ENCODE peak calls at places on chromosomes 5 and 9, in nine cellular contexts. Q is endodermal cell; S is right atrium auricular region; A is PC-3; O is pancreas; V is HCT116; F is PC-9; I is H9; T is CD4-positive, alpha-beta T cell. W is an unnamed sample. For H3K27me3, the result is how much of the 10 kb centered on the place peaks cover.

GRCh38 chr5:75617746-75618352 is 6.6 kb downstream of the ANKDD1B start:
- DNase-seq in Q (no peak), S (no peak), A (no peak), O (no peak), V (no peak), F (no peak), I (no peak), T (no peak), W (no peak)

GRCh38 chr5:91384671-91385430 is 1.7 kb upstream of the ARRDC3 start:
- DNase-seq in Q (peak), S (no peak), A (peak), O (peak), V (peak), F (peak), I (no peak), T (peak), W (peak)

GRCh38 chr5:150325426-150325825 is 22.7 kb upstream of the ARSI start:
- DNase-seq in Q (no peak), S (no peak), A (no peak), O (no peak), V (no peak), F (no peak), I (no peak), T (no peak), W (no peak)

GRCh38 chr5:126395198-126395597 is 28.0 kb upstream of the GRAMD2B start:
- DNase-seq in Q (peak), S (no peak), A (no peak), O (no peak), V (no peak), F (no peak), I (no peak), T (no peak), W (no peak)

GRCh38 chr5:66174338-66174737 is 30.2 kb downstream of the SREK1 start:
- DNase-seq in Q (no peak), S (no peak), A (peak), O (no peak), V (no peak), F (no peak), I (no peak), T (no peak), W (no peak)

GRCh38 chr9:137077010-137077747 is at the start of gene UAP1L1:
- DNase-seq in Q (peak), S (peak), A (peak), O (peak), V (no peak), F (peak), I (peak), T (peak), W (peak)

GRCh38 chr9:124468061-124468740 is 17.9 kb downstream of the ADGRD2 start:
- DNase-seq in Q (no peak), S (no peak), A (no peak), O (no peak), V (no peak), F (no peak), I (no peak), T (no peak), W (no peak)

GRCh38 chr9:18473551-18474279 is at the start of gene ADAMTSL1:
- DNase-seq in Q (peak), S (no peak), A (no peak), O (peak), V (no peak), F (no peak), I (peak), T (no peak), W (no peak)

GRCh38 chr5:134093351-134093750 is 21.1 kb upstream of the TCF7 start:
- DNase-seq in Q (no peak), S (no peak), A (no peak), O (no peak), V (no peak), F (no peak), I (no peak), T (no peak), W (no peak)

GRCh38 chr5:72353046-72353445 is 32.9 kb downstream of the PTCD2 start:
- DNase-seq in Q (no peak), S (no peak), A (peak), O (no peak), V (no peak), F (no peak), I (no peak), T (no peak), W (no peak)

GRCh38 chr9:16069671-16070586 is 517.1 kb downstream of the CCDC171 start:
- DNase-seq in Q (no peak), S (no peak), A (no peak), O (no peak), V (no peak), F (no peak), I (no peak), T (no peak), W (no peak)

GRCh38 chr9:13648068-13648467 is 368.6 kb upstream of the MPDZ start:
- DNase-seq in Q (no peak), S (no peak), A (no peak), O (no peak), V (no peak), F (no peak), I (no peak), T (no peak), W (no peak)

GRCh38 chr9:112361602-112362001 is 18.3 kb upstream of the HSDL2 start:
- DNase-seq in Q (no peak), S (no peak), A (peak), O (no peak), V (peak), F (no peak), I (no peak), T (no peak), W (no peak)

GRCh38 chr9:84750152-84750865 is 80.8 kb downstream of the NTRK2 start:
- DNase-seq in Q (no peak), S (no peak), A (no peak), O (no peak), V (no peak), F (no peak), I (no peak), T (no peak), W (no peak)

GRCh38 chr9:134644715-134645606 is 3.4 kb downstream of the COL5A1 start:
- DNase-seq in Q (no peak), S (peak), A (peak), O (peak), V (no peak), F (peak), I (no peak), T (no peak), W (no peak)

GRCh38 chr5:120017523-120017922 is 388.2 kb downstream of the FAM170A start:
- DNase-seq in Q (no peak), S (no peak), A (no peak), O (no peak), V (no peak), F (no peak), I (no peak), T (no peak), W (no peak)

GRCh38 chr5:149367249-149367971 is 9.6 kb downstream of the PCYOX1L start:
- DNase-seq in Q (peak), S (no peak), A (peak), O (peak), V (peak), F (peak), I (peak), T (peak), W (no peak)

GRCh38 chr5:68251386-68251785 is 35.8 kb downstream of the PIK3R1 start:
- DNase-seq in Q (peak), S (no peak), A (no peak), O (no peak), V (no peak), F (no peak), I (no peak), T (peak), W (no peak)

GRCh38 chr9:2015581-2016410 is 649 bp downstream of the SMARCA2 start:
- DNase-seq in Q (peak), S (peak), A (peak), O (peak), V (no peak), F (peak), I (peak), T (peak), W (peak)

GRCh38 chr5:179620703-179621350 is 2.6 kb downstream of the HNRNPH1 start:
- DNase-seq in Q (no peak), S (no peak), A (no peak), O (no peak), V (no peak), F (no peak), I (no peak), T (no peak), W (no peak)

GRCh38 chr5:179621551-179621971 is 1.9 kb downstream of the HNRNPH1 start:
- DNase-seq in Q (no peak), S (no peak), A (no peak), O (no peak), V (no peak), F (no peak), I (no peak), T (no peak), W (peak)

GRCh38 chr5:179623906-179624741 is 653 bp upstream of the HNRNPH1 start:
- DNase-seq in Q (peak), S (peak), A (peak), O (no peak), V (no peak), F (peak), I (no peak), T (peak), W (no peak)

GRCh38 chr5:179624841-179625271 is 1.4 kb upstream of the HNRNPH1 start:
- DNase-seq in Q (peak), S (no peak), A (no peak), O (no peak), V (no peak), F (no peak), I (peak), T (no peak), W (no peak)

DNA sequence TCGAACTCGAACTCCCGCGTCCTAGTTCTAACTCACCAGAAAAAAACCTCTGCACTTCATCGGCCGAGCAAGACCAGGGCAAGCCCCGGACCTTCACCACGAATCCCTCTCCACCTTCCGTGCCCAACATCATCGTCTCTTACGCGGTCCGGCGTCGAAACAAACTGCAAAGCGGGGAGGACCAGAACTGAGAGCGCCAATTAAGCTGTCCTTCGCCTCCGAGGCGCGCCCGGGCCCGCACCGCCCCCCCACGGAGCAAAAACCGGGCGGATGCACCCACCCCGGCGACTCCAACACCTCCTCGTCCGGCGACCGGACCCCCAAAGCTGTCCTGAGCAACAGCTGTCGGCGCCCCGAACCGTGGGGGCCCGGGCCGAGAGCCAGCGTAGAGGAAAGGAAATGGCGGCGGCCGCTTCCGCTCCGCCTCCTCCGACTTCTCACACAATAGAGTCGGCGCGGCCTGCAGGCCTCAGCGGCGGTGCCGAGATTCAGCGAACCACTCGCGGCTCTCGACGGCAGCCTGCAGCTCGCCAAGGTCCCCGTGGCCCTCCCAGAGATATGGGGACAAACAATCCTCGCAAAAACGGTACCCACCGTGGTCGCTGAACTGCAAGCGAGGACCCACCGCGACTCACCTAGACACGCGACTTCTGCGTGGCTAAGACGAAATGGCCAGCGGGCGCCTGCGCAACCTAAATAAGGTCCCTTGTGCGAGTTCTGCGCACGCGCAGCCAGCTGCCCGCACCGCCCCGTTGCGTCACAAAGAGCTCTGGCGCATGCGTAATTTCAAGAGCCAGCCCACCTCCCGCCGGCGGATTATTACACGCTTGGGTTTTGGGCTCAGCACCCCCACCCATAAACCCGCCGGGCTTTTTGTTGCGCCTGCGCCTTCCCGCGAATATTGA is at the start of gene HNRNPH1:
- DNase-seq in Q (peak), S (peak), A (peak), O (peak), V (peak), F (peak), I (peak), T (peak), W (peak)
- TF ChIP-seq CTCF in Q (no peak), S (no peak), A (no peak), O (no peak), V (no peak), F (peak), I (no peak), T (no peak), W (no peak)

GRCh38 chr5:158879993-158880392 is 219.7 kb downstream of the EBF1 start:
- DNase-seq in Q (no peak), S (no peak), A (no peak), O (no peak), V (no peak), F (no peak), I (no peak), T (no peak), W (no peak)
- H3K27ac ChIP-seq in Q (peak), S (no peak), A (no peak), O (no peak), V (no peak), F (no peak), I (no peak), T (no peak), W (no peak)

GRCh38 chr9:113687107-113687679 is 188.9 kb upstream of the ZNF618 start:
- DNase-seq in Q (no peak), S (no peak), A (no peak), O (no peak), V (no peak), F (no peak), I (no peak), T (no peak), W (no peak)
- H3K27me3 ChIP-seq in Q (half or more), S (under half), A (under half), O (under half), V (under half), F (half or more), I (under half), T (under half), W (under half)

DNA sequence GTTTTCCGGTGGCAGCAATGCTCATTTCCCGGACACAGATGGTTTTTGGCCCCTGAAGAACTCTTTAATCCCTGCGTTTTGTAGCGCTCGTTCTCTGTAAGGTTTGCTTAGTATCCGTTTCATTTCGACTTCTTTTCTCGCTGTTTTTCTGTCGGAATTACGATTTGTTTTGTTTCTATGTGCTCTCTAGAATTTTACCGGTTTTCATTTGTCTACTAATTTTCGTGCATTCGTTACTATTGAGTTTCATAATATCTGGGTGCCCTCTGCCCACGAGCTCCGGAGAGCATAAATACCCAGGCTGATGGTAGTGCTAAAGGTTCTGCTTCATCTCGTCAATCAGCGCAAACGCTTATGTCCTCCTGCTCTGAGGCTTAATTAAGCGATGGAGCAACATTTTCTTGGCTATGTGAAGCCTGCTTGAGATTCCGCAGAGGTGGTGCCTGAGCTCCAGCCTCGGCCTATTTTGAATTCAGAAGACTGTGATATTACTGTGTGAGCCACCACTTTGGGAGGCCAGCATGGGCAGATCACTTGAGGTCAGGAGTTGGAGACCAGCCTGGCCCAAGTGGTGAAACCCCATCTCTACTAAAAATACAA is 44.9 kb downstream of the ANXA2R start:
- DNase-seq in Q (no peak), S (no peak), A (no peak), O (no peak), V (no peak), F (no peak), I (no peak), T (no peak), W (no peak)
- TF ChIP-seq CTCF in Q (peak), S (peak), A (no peak), O (no peak), V (no peak), F (no peak), I (no peak), T (no peak), W (peak)

DNA sequence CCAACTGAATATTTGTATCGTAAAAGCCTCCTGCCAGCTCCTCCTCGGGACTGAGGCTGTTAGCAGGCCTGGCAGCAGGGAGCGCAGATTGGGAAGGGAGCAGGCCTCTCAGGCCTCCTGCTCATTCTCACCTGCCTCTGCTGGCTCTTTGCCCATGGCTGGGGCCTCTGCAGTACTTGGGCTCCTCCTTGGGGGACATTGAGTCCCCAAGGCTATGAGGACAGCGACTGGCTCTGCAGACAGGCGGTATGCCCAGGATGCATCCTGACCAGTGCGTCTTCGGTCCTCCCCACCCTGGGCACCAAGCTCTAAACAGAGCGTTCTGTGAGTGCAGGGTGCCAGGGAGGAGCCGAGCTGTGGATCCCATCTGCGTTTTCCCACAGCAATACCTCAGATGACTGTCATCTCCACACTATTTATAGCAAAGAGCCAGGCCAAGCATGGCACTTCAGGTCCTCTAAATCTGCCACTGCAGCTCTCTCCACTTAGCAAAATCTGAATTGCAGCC is 38.7 kb downstream of the TSTD2 start:
- DNase-seq in Q (no peak), S (no peak), A (no peak), O (no peak), V (no peak), F (no peak), I (no peak), T (no peak), W (peak)
- H3K27ac ChIP-seq in Q (no peak), S (peak), A (no peak), O (no peak), V (no peak), F (no peak), I (no peak), T (no peak), W (peak)

GRCh38 chr9:96169901-96170300 is 132.1 kb downstream of the HSD17B3 start:
- DNase-seq in Q (no peak), S (no peak), A (no peak), O (no peak), V (no peak), F (no peak), I (no peak), T (no peak), W (no peak)
- H3K27me3 ChIP-seq in Q (half or more), S (under half), A (under half), O (under half), V (under half), F (half or more), I (under half), T (under half), W (under half)

GRCh38 chr9:121499427-121500164 is at the start of gene GGTA1:
- DNase-seq in Q (peak), S (peak), A (peak), O (peak), V (no peak), F (peak), I (peak), T (no peak), W (peak)
- TF ChIP-seq CTCF in Q (no peak), S (no peak), A (no peak), O (no peak), V (no peak), F (no peak), I (no peak), T (no peak), W (no peak)